ENCODE peak calls at places on chromosome 21, in six cellular contexts. O is trophoblast cell, I is neuronal stem cell, P is IMR-90, C is H1, A is mesenchymal stem cell. Q is an unnamed sample.

GRCh38 chr21:14880922-14881321 is 183.9 kb downstream of the NRIP1 start:
- DNase-seq in P (peak), C (no peak), O (no peak), I (no peak), A (peak), Q (peak)

GRCh38 chr21:26977741-26978140 is 10.9 kb upstream of the ADAMTS5 start:
- DNase-seq in O (no peak), A (peak), P (peak), C (no peak), I (no peak), Q (no peak)

GRCh38 chr21:44089001-44089911 is 17.9 kb upstream of the PWP2 start:
- DNase-seq in A (no peak), I (no peak), C (no peak), P (no peak), O (no peak), Q (no peak)

GRCh38 chr21:30306821-30307330 is 13.2 kb downstream of the KRTAP26-1 start:
- DNase-seq in P (no peak), C (no peak), I (no peak), O (no peak), A (no peak), Q (no peak)

GRCh38 chr21:34630536-34631143 is 15.7 kb upstream of the RCAN1 start:
- DNase-seq in I (peak), C (no peak), O (no peak), P (peak), A (peak), Q (peak)

GRCh38 chr21:14073615-14074014 is 137.1 kb downstream of the LIPI start:
- DNase-seq in P (no peak), I (no peak), A (no peak), O (no peak), C (no peak), Q (no peak)

GRCh38 chr21:38086580-38086979 is 170.2 kb upstream of the KCNJ15 start:
- DNase-seq in I (no peak), P (no peak), A (no peak), C (no peak), O (no peak), Q (no peak)

GRCh38 chr21:16156841-16157240 is 427.1 kb downstream of the USP25 start:
- DNase-seq in C (no peak), O (no peak), I (no peak), A (no peak), P (no peak), Q (no peak)

GRCh38 chr21:34996304-34997081 is 52.6 kb downstream of the RUNX1 start:
- DNase-seq in P (peak), C (no peak), I (no peak), A (peak), O (peak), Q (no peak)

GRCh38 chr21:44322621-44323325 is 16.4 kb downstream of the CFAP410 start:
- DNase-seq in C (no peak), P (no peak), A (no peak), I (no peak), O (no peak), Q (no peak)

GRCh38 chr21:34889287-34889536 is 159.9 kb downstream of the RUNX1 start:
- DNase-seq in I (no peak), O (peak), A (peak), P (peak), C (no peak), Q (peak)

GRCh38 chr21:36710729-36711048 is 11.8 kb downstream of the SIM2 start:
- DNase-seq in P (no peak), I (peak), C (no peak), A (no peak), O (no peak), Q (peak)

GRCh38 chr21:26887241-26887640 is 42.0 kb upstream of the ADAMTS1 start:
- DNase-seq in I (no peak), P (peak), A (no peak), O (no peak), C (no peak), Q (peak)

GRCh38 chr21:33775100-33775828 is 133.0 kb downstream of the ITSN1 start:
- DNase-seq in C (no peak), A (no peak), P (no peak), O (no peak), I (no peak), Q (no peak)

GRCh38 chr21:33658919-33659318 is 16.6 kb downstream of the ITSN1 start:
- DNase-seq in O (no peak), A (no peak), I (no peak), P (no peak), C (no peak), Q (peak)

GRCh38 chr21:37159053-37159776 is 86.2 kb downstream of the TTC3 start:
- DNase-seq in O (no peak), I (no peak), P (peak), A (peak), C (no peak), Q (no peak)

GRCh38 chr21:32940079-32941014 is 85.4 kb upstream of the OLIG2 start:
- DNase-seq in P (peak), I (peak), A (peak), C (no peak), O (peak), Q (peak)

GRCh38 chr21:35249636-35250035 is 200.5 kb upstream of the RUNX1 start:
- DNase-seq in A (no peak), O (peak), C (no peak), I (no peak), P (no peak), Q (no peak)

GRCh38 chr21:42671778-42672593 is 18.6 kb downstream of the PDE9A start:
- DNase-seq in I (no peak), A (peak), C (no peak), O (no peak), P (no peak), Q (no peak)

GRCh38 chr21:42669069-42669468 is 15.6 kb downstream of the PDE9A start:
- DNase-seq in C (no peak), O (no peak), A (no peak), I (no peak), P (no peak), Q (peak)

GRCh38 chr21:42668620-42669019 is 15.2 kb downstream of the PDE9A start:
- DNase-seq in P (no peak), I (no peak), O (no peak), A (no peak), C (no peak), Q (no peak)

GRCh38 chr21:42670884-42671283 is 17.5 kb downstream of the PDE9A start:
- DNase-seq in P (no peak), O (no peak), I (no peak), C (no peak), A (peak), Q (no peak)

DNA sequence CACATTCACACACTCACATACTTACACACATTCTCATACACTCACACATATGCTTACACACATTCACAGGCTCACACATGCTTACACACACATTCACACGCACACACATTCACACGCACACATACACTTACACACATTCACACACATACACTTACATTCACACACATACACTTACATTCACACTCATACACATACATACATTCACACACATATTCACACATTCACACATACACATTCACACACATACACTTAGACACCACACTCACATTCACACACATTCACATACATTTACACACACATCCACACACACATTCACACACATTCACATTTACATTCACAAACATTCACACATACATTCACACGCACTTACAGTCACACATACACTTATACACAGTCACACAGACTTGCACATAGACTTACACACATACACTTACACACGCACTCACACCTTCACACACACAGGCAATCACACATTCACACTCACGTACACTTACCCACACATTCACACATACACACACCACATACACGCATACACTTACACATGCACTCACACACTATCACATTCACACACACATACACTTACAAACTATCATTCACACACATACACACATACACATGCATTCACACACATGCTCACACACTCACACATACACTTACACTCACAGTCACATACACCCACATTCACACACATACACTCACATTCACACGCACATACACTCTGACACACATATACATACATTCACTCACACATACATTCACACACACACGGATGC is 16.8 kb downstream of the PDE9A start:
- DNase-seq in I (no peak), O (no peak), P (no peak), C (no peak), A (no peak), Q (no peak)
- H4K8ac ChIP-seq in I (no peak), O (no peak), P (no peak), C (no peak), A (no peak), Q (no peak)

GRCh38 chr21:39313457-39314154 is at the start of gene BRWD1:
- DNase-seq in A (peak), O (peak), C (peak), I (peak), P (peak), Q (peak)
- H3K4ac ChIP-seq in A (peak), O (peak), C (peak), I (peak), P (peak), Q (peak)

DNA sequence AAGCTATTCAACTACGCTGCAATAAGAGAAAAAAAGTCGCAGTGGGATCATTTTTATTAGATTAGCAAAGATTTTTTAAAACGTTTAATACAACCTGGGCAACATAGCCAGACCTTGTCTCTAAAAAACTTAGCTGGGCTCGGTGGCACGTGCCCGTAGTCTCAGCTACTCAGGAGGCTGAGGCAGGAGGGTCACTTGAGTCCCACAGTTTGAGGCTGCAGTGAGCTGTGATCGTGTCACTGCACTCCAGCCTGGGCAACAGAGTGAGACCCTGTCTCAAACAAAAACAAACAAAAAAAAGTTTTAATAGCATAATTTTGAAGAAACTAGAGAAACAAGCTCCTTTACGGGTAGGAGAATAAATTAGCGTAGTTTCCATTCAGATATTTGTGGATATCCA is 1.0 kb upstream of the PRDM15 start:
- DNase-seq in P (no peak), O (no peak), C (no peak), I (no peak), A (no peak), Q (no peak)
- H3K4me3 ChIP-seq in P (no peak), O (no peak), C (no peak), I (no peak), A (no peak), Q (no peak)

DNA sequence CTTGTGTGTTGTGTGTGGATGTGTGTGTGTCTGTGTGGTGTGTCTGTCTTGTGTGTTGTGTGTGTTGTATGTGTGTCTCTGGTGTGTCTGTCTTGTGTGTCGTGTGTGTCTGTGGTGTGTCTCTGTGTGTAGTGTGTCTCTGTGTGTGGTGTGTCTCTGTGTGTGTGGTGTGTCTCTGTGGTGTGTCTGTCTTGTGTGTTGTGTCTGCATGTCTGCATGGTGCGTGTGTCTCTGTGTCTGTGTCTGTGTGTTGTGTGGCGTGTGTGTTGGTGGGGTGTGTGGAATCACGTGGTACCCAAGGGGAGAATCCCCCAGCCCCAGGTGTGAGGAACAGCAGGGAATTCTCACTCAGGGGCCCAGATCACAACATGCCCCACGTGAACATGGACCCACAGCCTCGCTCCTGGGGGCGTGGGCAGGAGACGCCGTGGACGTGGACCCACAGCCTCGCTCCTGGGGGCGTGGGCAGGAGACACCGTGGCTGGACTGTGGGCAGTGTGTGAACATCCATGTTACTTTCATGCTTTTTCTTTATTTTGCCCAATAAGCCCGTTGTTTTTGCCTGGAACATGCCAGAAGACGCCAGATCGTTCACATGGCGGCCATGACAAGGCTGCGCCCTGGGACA is 67.8 kb downstream of the SLC19A1 start:
- DNase-seq in I (no peak), A (no peak), C (no peak), O (no peak), P (no peak), Q (no peak)
- H4K8ac ChIP-seq in I (no peak), A (no peak), C (no peak), O (no peak), P (peak), Q (no peak)

DNA sequence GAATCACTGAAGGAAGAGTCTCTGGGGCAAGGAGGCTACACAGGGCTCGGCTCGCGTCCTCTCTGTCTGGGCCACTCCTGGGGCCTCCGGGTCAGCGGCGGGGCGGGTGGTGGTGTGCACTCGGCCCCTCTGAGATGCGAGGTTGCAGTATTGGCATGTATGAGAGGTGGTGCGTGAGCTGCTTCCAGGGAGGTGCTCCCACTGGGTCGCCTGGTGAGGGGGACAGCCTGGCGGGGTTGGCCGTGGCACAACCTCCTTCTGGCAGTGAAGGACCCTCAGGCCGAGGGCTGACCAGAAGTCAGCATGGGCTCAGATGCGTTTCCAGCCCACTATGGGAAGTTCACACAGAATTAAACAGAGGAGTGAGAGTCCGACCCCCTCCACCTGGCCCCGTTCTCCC is 38.5 kb upstream of the COL18A1 start:
- DNase-seq in O (no peak), C (no peak), I (no peak), A (no peak), P (no peak), Q (no peak)
- H3K4ac ChIP-seq in O (peak), C (no peak), I (no peak), A (peak), P (peak), Q (peak)